ENCODE peak calls at places on chromosome 1, in nine cellular contexts. G is memory B cell, P is progenitor cell of endocrine pancreas, C is osteocyte, X is cerebellar cortex, Z is COLO829, Q is astrocyte of the hippocampus, R is GM10248, B is DMS53. O is an unnamed sample.

GRCh38 chr1:117346206-117346928 is 20.9 kb upstream of the MAN1A2 start:
- DNase-seq in G (no peak), P (no peak), C (no peak), X (no peak), Z (no peak), Q (no peak), R (no peak), B (peak), O (no peak)

GRCh38 chr1:167922023-167922422 is 8.1 kb upstream of the ADCY10 start:
- DNase-seq in G (no peak), P (no peak), C (no peak), X (no peak), Z (no peak), Q (no peak), R (no peak), B (no peak), O (no peak)

GRCh38 chr1:223665592-223666312 is at the start of gene CAPN8:
- DNase-seq in G (no peak), P (no peak), C (no peak), X (no peak), Z (no peak), Q (no peak), R (no peak), B (peak), O (no peak)

GRCh38 chr1:20409017-20409416 is 77.0 kb downstream of the CAMK2N1 start:
- DNase-seq in G (no peak), P (no peak), C (no peak), X (no peak), Z (no peak), Q (no peak), R (no peak), B (no peak), O (no peak)

GRCh38 chr1:167233373-167233772 is 12.7 kb downstream of the POU2F1 start:
- DNase-seq in G (no peak), P (no peak), C (no peak), X (no peak), Z (no peak), Q (no peak), R (no peak), B (no peak), O (no peak)

GRCh38 chr1:117387060-117387633 is 19.9 kb downstream of the MAN1A2 start:
- DNase-seq in G (no peak), P (no peak), C (no peak), X (no peak), Z (no peak), Q (no peak), R (no peak), B (no peak), O (no peak)

GRCh38 chr1:12654657-12655056 is 10.8 kb downstream of the AADACL4 start:
- DNase-seq in G (no peak), P (peak), C (no peak), X (no peak), Z (no peak), Q (no peak), R (no peak), B (no peak), O (no peak)

GRCh38 chr1:33311706-33312412 is 9.0 kb downstream of the A3GALT2 start:
- DNase-seq in G (no peak), P (no peak), C (no peak), X (no peak), Z (no peak), Q (no peak), R (no peak), B (no peak), O (no peak)

GRCh38 chr1:156075775-156076204 is 6.5 kb downstream of the MEX3A start:
- DNase-seq in G (no peak), P (no peak), C (no peak), X (no peak), Z (no peak), Q (no peak), R (no peak), B (no peak), O (no peak)

GRCh38 chr1:40901886-40902633 is 39.9 kb upstream of the CITED4 start:
- DNase-seq in G (no peak), P (no peak), C (peak), X (no peak), Z (peak), Q (peak), R (no peak), B (no peak), O (no peak)

GRCh38 chr1:93701619-93702018 is 20.0 kb upstream of the BCAR3 start:
- DNase-seq in G (no peak), P (no peak), C (no peak), X (no peak), Z (peak), Q (peak), R (peak), B (peak), O (peak)

GRCh38 chr1:26535201-26535600 is 5.6 kb downstream of the RPS6KA1 start:
- DNase-seq in G (no peak), P (no peak), C (no peak), X (no peak), Z (no peak), Q (no peak), R (no peak), B (peak), O (no peak)

GRCh38 chr1:161725888-161726630 is 4.7 kb downstream of the FCRLB start:
- DNase-seq in G (peak), P (peak), C (no peak), X (peak), Z (peak), Q (peak), R (peak), B (peak), O (peak)

GRCh38 chr1:151061012-151061401 is 810 bp downstream of the MLLT11 start:
- DNase-seq in G (no peak), P (no peak), C (no peak), X (peak), Z (no peak), Q (peak), R (no peak), B (peak), O (no peak)

GRCh38 chr1:41954533-41954944 is 35.8 kb upstream of the HIVEP3 start:
- DNase-seq in G (no peak), P (no peak), C (no peak), X (no peak), Z (peak), Q (peak), R (no peak), B (no peak), O (no peak)

GRCh38 chr1:117825414-117825813 is 104.0 kb downstream of the GDAP2 start:
- DNase-seq in G (no peak), P (no peak), C (no peak), X (peak), Z (no peak), Q (no peak), R (no peak), B (no peak), O (no peak)

GRCh38 chr1:43716559-43717281 is 9.4 kb downstream of the ST3GAL3 start:
- DNase-seq in G (no peak), P (no peak), C (no peak), X (no peak), Z (no peak), Q (no peak), R (no peak), B (no peak), O (no peak)

GRCh38 chr1:56911098-56911497 is 54.7 kb downstream of the C8B start:
- DNase-seq in G (no peak), P (no peak), C (no peak), X (no peak), Z (no peak), Q (no peak), R (no peak), B (no peak), O (no peak)

GRCh38 chr1:171127481-171127880 is 36.8 kb downstream of the FMO3 start:
- DNase-seq in G (no peak), P (no peak), C (no peak), X (no peak), Z (no peak), Q (peak), R (no peak), B (no peak), O (no peak)

GRCh38 chr1:204726478-204726877 is 40.9 kb upstream of the LRRN2 start:
- DNase-seq in G (no peak), P (no peak), C (peak), X (no peak), Z (no peak), Q (peak), R (no peak), B (peak), O (peak)

GRCh38 chr1:201019321-201019977 is 4.1 kb downstream of the KIF21B start:
- DNase-seq in G (peak), P (no peak), C (no peak), X (no peak), Z (no peak), Q (peak), R (peak), B (peak), O (no peak)

GRCh38 chr1:2170211-2170610 is 24.4 kb downstream of the FAAP20 start:
- DNase-seq in G (no peak), P (no peak), C (no peak), X (no peak), Z (no peak), Q (no peak), R (no peak), B (no peak), O (no peak)

GRCh38 chr1:40059960-40060337 is 19.4 kb downstream of the CAP1 start:
- DNase-seq in G (no peak), P (no peak), C (no peak), X (no peak), Z (no peak), Q (no peak), R (no peak), B (no peak), O (no peak)

GRCh38 chr1:233244183-233244582 is 51.3 kb downstream of the PCNX2 start:
- DNase-seq in G (no peak), P (no peak), C (no peak), X (no peak), Z (no peak), Q (no peak), R (no peak), B (no peak), O (no peak)

GRCh38 chr1:30942326-30942978 is 33.9 kb upstream of the SDC3 start:
- DNase-seq in G (no peak), P (no peak), C (no peak), X (no peak), Z (no peak), Q (no peak), R (no peak), B (no peak), O (no peak)

O was measured in vagina.